ENCODE peak calls at places on chromosomes 16 and 17, in seven cellular contexts. L is NCI-H526; B is MG63; Q is GM04503; T is NCI-H1436; K is left ventricle myocardium superior; S is stimulated activated CD4-positive, alpha-beta T cell treated with anti-CD3 and anti-CD28 coated beads, Interleukin-1b, Interleukin-23, amount 100 ng/mL, for 1 hour. P is an unnamed sample.

GRCh38 chr16:63447121-63447520 is 1410.9 kb upstream of the CDH8 start:
- DNase-seq in L (peak; percentile 74), B (no peak), Q (no peak), T (no peak), K (no peak), S (no peak), P (no peak)

GRCh38 chr17:35931794-35932419 is 1.3 kb upstream of the RDM1 start:
- DNase-seq in L (no peak), B (peak; percentile 33), Q (no peak), T (no peak), K (no peak), S (no peak), P (no peak)

GRCh38 chr17:40615295-40615988 is 32.2 kb downstream of the SMARCE1 start:
- DNase-seq in L (peak; percentile 81), B (peak; percentile 23), Q (no peak), T (no peak), K (no peak), S (no peak), P (peak; percentile 32)

GRCh38 chr16:87829123-87829980 is 40.0 kb downstream of the SLC7A5 start:
- DNase-seq in L (peak; percentile 59), B (no peak), Q (no peak), T (peak; percentile 62), K (no peak), S (no peak), P (no peak)

GRCh38 chr16:30567991-30568638 is 3.4 kb downstream of the ZNF688 start:
- DNase-seq in L (no peak), B (no peak), Q (peak; percentile 56), T (peak; percentile 3), K (no peak), S (no peak), P (peak; percentile 78)

GRCh38 chr17:18854956-18855355 is 3.0 kb upstream of the PRPSAP2 start:
- DNase-seq in L (no peak), B (no peak), Q (no peak), T (no peak), K (no peak), S (no peak), P (no peak)

GRCh38 chr16:54931757-54932660 is 1.3 kb downstream of the IRX5 start:
- DNase-seq in L (no peak), B (peak; percentile 66), Q (no peak), T (no peak), K (peak; percentile 50), S (no peak), P (no peak)

GRCh38 chr17:70121136-70121535 is 46.1 kb downstream of the KCNJ16 start:
- DNase-seq in L (no peak), B (no peak), Q (no peak), T (no peak), K (no peak), S (no peak), P (no peak)

GRCh38 chr16:29983420-29984136 is 9.9 kb downstream of the TAOK2 start:
- DNase-seq in L (no peak), B (no peak), Q (peak; percentile 45), T (no peak), K (no peak), S (no peak), P (peak; percentile 52)

GRCh38 chr16:79089735-79090284 is 510.7 kb downstream of the MAF start:
- DNase-seq in L (no peak), B (no peak), Q (no peak), T (no peak), K (no peak), S (no peak), P (no peak)

GRCh38 chr17:36697907-36698526 is 96.6 kb downstream of the MRM1 start:
- DNase-seq in L (no peak), B (no peak), Q (no peak), T (no peak), K (no peak), S (no peak), P (no peak)

GRCh38 chr16:84239910-84240309 is at the start of gene KCNG4:
- DNase-seq in L (peak; percentile 7), B (no peak), Q (no peak), T (no peak), K (no peak), S (no peak), P (no peak)

GRCh38 chr16:57667526-57668258 is 414 bp upstream of the ADGRG3 start:
- DNase-seq in L (no peak), B (no peak), Q (no peak), T (no peak), K (peak; percentile 50), S (no peak), P (no peak)

GRCh38 chr17:42182927-42183734 is 2.1 kb downstream of the HCRT start:
- DNase-seq in L (no peak), B (no peak), Q (no peak), T (no peak), K (no peak), S (no peak), P (peak; percentile 6)

GRCh38 chr16:65763640-65764305 is 602.7 kb upstream of the CDH5 start:
- DNase-seq in L (no peak), B (no peak), Q (no peak), T (no peak), K (no peak), S (no peak), P (no peak)

GRCh38 chr17:66965801-66966528 is 1.5 kb downstream of the CACNG4 start:
- DNase-seq in L (peak; percentile 36), B (no peak), Q (no peak), T (no peak), K (no peak), S (no peak), P (no peak)

GRCh38 chr16:85265161-85265784 is 153.0 kb upstream of the CIBAR2 start:
- DNase-seq in L (no peak), B (no peak), Q (no peak), T (no peak), K (no peak), S (no peak), P (no peak)

GRCh38 chr16:2206780-2207433 is 1.7 kb downstream of the MLST8 start:
- DNase-seq in L (no peak), B (no peak), Q (no peak), T (no peak), K (no peak), S (no peak), P (no peak)

GRCh38 chr16:3696425-3697218 is 20.7 kb downstream of the TRAP1 start:
- DNase-seq in L (no peak), B (peak; percentile 62), Q (peak; percentile 31), T (no peak), K (no peak), S (no peak), P (peak; percentile 56)

GRCh38 chr16:87353613-87354012 is 30.0 kb downstream of the FBXO31 start:
- DNase-seq in L (no peak), B (no peak), Q (no peak), T (no peak), K (no peak), S (no peak), P (no peak)

P was measured in AG10803.